ENCODE peak calls at places on chromosomes 13 and 19, in five cellular contexts. C, T, J, Y and X are unnamed samples.

GRCh38 chr13:98751397-98752110 is 918 bp downstream of the SLC15A1 start:
- DNase-seq in C (no peak), T (no peak), J (peak; percentile 90), Y (no peak), X (no peak)

GRCh38 chr13:34567558-34567957 is 374.5 kb upstream of the NBEA start:
- DNase-seq in C (no peak), T (peak; percentile 12), J (no peak), Y (no peak), X (no peak)

GRCh38 chr13:48775804-48776203 is 122.1 kb downstream of the CYSLTR2 start:
- DNase-seq in C (no peak), T (no peak), J (no peak), Y (no peak), X (no peak)

GRCh38 chr13:33520480-33520839 is 234.9 kb upstream of the STARD13 start:
- DNase-seq in C (no peak), T (no peak), J (no peak), Y (no peak), X (no peak)

GRCh38 chr19:31883299-31883990 is 462.0 kb upstream of the ZNF507 start:
- DNase-seq in C (no peak), T (no peak), J (no peak), Y (no peak), X (no peak)

GRCh38 chr13:48505597-48506091 is 27.2 kb downstream of the RCBTB2 start:
- DNase-seq in C (no peak), T (no peak), J (no peak), Y (no peak), X (no peak)

GRCh38 chr13:40193290-40194203 is 472.9 kb downstream of the FOXO1 start:
- DNase-seq in C (no peak), T (no peak), J (no peak), Y (no peak), X (no peak)

GRCh38 chr19:46416077-46416709 is 2.8 kb upstream of the CCDC8 start:
- DNase-seq in C (peak; percentile 89), T (peak; percentile 83), J (no peak), Y (peak; percentile 51), X (peak; percentile 82)

GRCh38 chr13:73776137-73776785 is 357.9 kb downstream of the KLF12 start:
- DNase-seq in C (no peak), T (no peak), J (no peak), Y (no peak), X (no peak)

GRCh38 chr19:10193666-10194499 is 870 bp downstream of the DNMT1 start:
- DNase-seq in C (no peak), T (peak; percentile 16), J (peak; percentile 60), Y (no peak), X (no peak)

GRCh38 chr13:60379837-60380236 is 17.2 kb upstream of the TDRD3 start:
- DNase-seq in C (no peak), T (no peak), J (no peak), Y (no peak), X (no peak)

GRCh38 chr13:111129465-111130110 is 14.5 kb downstream of the ARHGEF7 start:
- DNase-seq in C (no peak), T (no peak), J (no peak), Y (no peak), X (no peak)

GRCh38 chr19:46426506-46427162 is 2.1 kb downstream of the PNMA8C start:
- DNase-seq in C (peak; percentile 82), T (peak; percentile 71), J (no peak), Y (no peak), X (peak; percentile 49)

GRCh38 chr13:29511980-29512379 is 83.5 kb downstream of the SLC7A1 start:
- DNase-seq in C (no peak), T (no peak), J (no peak), Y (no peak), X (no peak)

GRCh38 chr19:49997709-49998108 is 27.5 kb downstream of the VRK3 start:
- DNase-seq in C (no peak), T (no peak), J (no peak), Y (no peak), X (peak; percentile 41)

GRCh38 chr19:14505488-14506239 is 9.7 kb upstream of the GIPC1 start:
- DNase-seq in C (no peak), T (peak; percentile 56), J (peak; percentile 100), Y (no peak), X (peak; percentile 86)

GRCh38 chr13:110450941-110451340 is 110.6 kb downstream of the RAB20 start:
- DNase-seq in C (no peak), T (no peak), J (no peak), Y (no peak), X (no peak)

GRCh38 chr13:106522898-106523525 is 12.4 kb downstream of the EFNB2 start:
- DNase-seq in C (no peak), T (no peak), J (no peak), Y (no peak), X (no peak)

GRCh38 chr13:114115796-114116195 is 16.6 kb downstream of the RASA3 start:
- DNase-seq in C (no peak), T (no peak), J (no peak), Y (no peak), X (no peak)

GRCh38 chr13:24261566-24261965 is 47.8 kb upstream of the C1QTNF9 start:
- DNase-seq in C (no peak), T (no peak), J (no peak), Y (no peak), X (no peak)

GRCh38 chr19:48551437-48552302 is at the start of gene SULT2B1:
- DNase-seq in C (no peak), T (no peak), J (peak; percentile 79), Y (no peak), X (peak; percentile 86)

GRCh38 chr19:749811-750210 is 1.1 kb upstream of the MISP start:
- DNase-seq in C (no peak), T (no peak), J (no peak), Y (no peak), X (no peak)

GRCh38 chr13:30898721-30899188 is 7.3 kb upstream of the MEDAG start:
- DNase-seq in C (no peak), T (no peak), J (no peak), Y (no peak), X (no peak)

GRCh38 chr19:15631817-15632216 is 8.9 kb upstream of the CYP4F3 start:
- DNase-seq in C (no peak), T (no peak), J (no peak), Y (no peak), X (peak; percentile 50)

GRCh38 chr19:38726761-38727301 is 17.4 kb downstream of the CAPN12 start:
- DNase-seq in C (peak; percentile 18), T (no peak), J (no peak), Y (no peak), X (no peak)

GRCh38 chr19:31338069-31338767 is 11.0 kb downstream of the TSHZ3 start:
- DNase-seq in C (peak; percentile 58), T (peak; percentile 43), J (no peak), Y (no peak), X (no peak)

GRCh38 chr19:55095260-55096060 is 19.8 kb downstream of the EPS8L1 start:
- DNase-seq in C (no peak), T (no peak), J (peak; percentile 31), Y (no peak), X (no peak)

GRCh38 chr19:38425810-38426466 is at the start of gene RASGRP4:
- DNase-seq in C (peak; percentile 51), T (no peak), J (no peak), Y (no peak), X (no peak)

DNA sequence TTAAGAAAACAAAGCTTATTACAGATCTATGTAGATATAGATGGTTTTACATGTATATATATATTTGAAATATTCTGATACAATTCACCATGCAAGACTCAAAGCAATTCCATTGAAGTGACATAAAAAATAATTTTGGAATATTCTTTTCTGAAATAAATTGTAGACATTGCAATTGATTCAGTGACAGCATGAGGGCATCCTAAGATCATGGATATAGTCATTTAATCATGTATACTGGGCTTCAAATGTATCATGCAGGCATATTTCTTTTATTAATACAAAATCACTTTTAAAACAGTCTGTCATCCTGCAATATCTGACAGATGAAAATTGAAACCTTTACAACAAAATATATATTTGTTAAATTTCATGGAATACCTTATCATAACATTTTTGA is 286.7 kb upstream of the SLITRK6 start:
- DNase-seq in C (no peak), T (no peak), J (no peak), Y (no peak), X (no peak)
- TF ChIP-seq CTCF in C (peak; percentile 34), T (no peak), J (peak; percentile 33), Y (no peak), X (no peak)

GRCh38 chr19:1775951-1776605 is 22.8 kb downstream of the ONECUT3 start:
- DNase-seq in C (no peak), T (no peak), J (no peak), Y (no peak), X (no peak)

GRCh38 chr19:1777149-1777548 is 23.8 kb downstream of the ONECUT3 start:
- DNase-seq in C (no peak), T (no peak), J (no peak), Y (no peak), X (no peak)

GRCh38 chr19:1773173-1773572 is 19.9 kb downstream of the ONECUT3 start:
- DNase-seq in C (no peak), T (no peak), J (peak; percentile 83), Y (no peak), X (peak; percentile 60)

GRCh38 chr19:1776606-1777147 is 23.4 kb downstream of the ONECUT3 start:
- DNase-seq in C (no peak), T (no peak), J (no peak), Y (no peak), X (no peak)

DNA sequence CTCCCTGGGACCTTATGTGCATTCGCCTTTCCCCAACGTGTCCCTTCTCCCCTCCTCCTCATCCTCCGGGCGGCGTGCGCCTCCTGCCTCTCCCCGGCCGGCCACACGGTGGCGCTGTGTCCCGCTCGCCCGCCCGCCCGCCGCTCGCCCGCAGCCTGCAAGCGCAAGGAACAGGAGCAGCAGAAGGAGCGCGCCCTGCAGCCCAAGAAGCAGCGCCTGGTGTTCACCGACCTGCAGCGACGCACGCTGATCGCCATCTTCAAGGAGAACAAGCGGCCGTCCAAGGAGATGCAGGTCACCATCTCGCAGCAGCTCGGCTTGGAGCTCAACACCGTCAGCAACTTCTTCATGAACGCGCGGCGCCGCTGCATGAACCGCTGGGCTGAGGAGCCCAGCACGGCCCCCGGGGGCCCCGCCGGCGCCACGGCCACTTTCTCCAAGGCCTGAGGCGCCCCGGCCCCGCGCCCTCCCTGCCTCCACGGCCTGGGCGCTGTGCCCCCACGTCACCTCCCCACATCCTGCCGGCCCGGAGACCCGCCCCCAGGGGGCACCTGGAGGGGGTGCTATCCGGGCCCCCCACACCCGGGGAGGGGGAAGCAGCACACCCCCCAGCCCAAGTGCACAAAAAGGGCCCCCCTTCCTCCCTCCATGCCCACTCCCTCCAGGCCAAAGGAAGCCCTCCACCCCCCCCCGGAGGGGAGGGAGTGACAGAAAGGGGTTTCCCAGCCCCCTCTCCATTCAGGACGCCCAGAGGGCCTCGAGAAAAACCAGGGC is 21.9 kb downstream of the ONECUT3 start:
- DNase-seq in C (no peak), T (no peak), J (no peak), Y (no peak), X (no peak)
- TF ChIP-seq CTCF in C (peak; percentile 42), T (peak; percentile 63), J (peak; percentile 67), Y (no peak), X (peak; percentile 67)

GRCh38 chr19:33997690-33998089 is 174.6 kb upstream of the LSM14A start:
- DNase-seq in C (no peak), T (no peak), J (no peak), Y (no peak), X (no peak)
- TF ChIP-seq CTCF in C (peak; percentile 22), T (peak; percentile 11), J (peak; percentile 66), Y (no peak), X (peak; percentile 35)

DNA sequence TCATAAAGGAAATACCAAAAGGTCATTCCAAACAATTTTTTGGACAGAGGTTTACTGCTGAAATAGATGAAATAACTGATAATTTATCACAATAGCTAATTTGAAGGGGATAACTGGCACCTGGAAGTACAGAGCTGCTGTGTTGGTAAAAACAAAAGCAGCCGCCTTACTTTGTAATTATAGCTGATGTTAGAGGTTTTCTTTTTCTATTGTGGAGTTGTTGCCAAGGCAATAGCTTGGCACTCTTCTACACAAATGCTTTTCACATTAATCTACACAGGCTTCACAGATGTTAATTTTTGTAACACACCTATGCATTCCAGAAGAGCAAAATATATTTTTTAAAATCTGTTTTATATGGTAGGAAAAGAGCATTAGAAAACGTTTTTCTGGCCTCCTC is 56.9 kb downstream of the LACC1 start:
- DNase-seq in C (no peak), T (no peak), J (no peak), Y (no peak), X (no peak)
- TF ChIP-seq CTCF in C (no peak), T (no peak), J (no peak), Y (no peak), X (no peak)